ENCODE peak calls at places on chromosomes 5 and 9, in five cellular contexts. B is NCI-H2227 treated with DMSO at 0.1 percent for 48 hours, Q is chondrocyte, J is AG09319, D is iPS DF 19.7. E is an unnamed sample.

GRCh38 chr9:69583641-69584234 is 88.4 kb downstream of the APBA1 start:
- DNase-seq in D (no peak), J (no peak), B (no peak), Q (no peak), E (no peak)

GRCh38 chr9:129617167-129617566 is 3.7 kb downstream of the C9orf50 start:
- DNase-seq in B (no peak), Q (no peak), J (no peak), D (no peak), E (no peak)

GRCh38 chr5:42250-42649 is 49.7 kb upstream of the PLEKHG4B start:
- DNase-seq in Q (no peak), B (no peak), J (no peak), D (no peak), E (no peak)

GRCh38 chr5:138955013-138955660 is 80.0 kb upstream of the LRRTM2 start:
- DNase-seq in B (peak; percentile 53), Q (peak; percentile 61), J (no peak), D (no peak), E (peak; percentile 33)

GRCh38 chr5:95564450-95564849 is 9.5 kb downstream of the ARSK start:
- DNase-seq in Q (no peak), D (no peak), B (no peak), J (no peak), E (no peak)

GRCh38 chr5:67417839-67418238 is 221.2 kb upstream of the CD180 start:
- DNase-seq in B (no peak), D (no peak), Q (no peak), J (no peak), E (no peak)

GRCh38 chr9:123355761-123356520 is at the start of gene CRB2:
- DNase-seq in B (no peak), J (no peak), Q (no peak), D (peak; percentile 82), E (no peak)

GRCh38 chr5:115460476-115460875 is 84.1 kb downstream of the FEM1C start:
- DNase-seq in D (no peak), Q (no peak), J (peak; percentile 69), B (no peak), E (no peak)

GRCh38 chr9:76564300-76564699 is 105.3 kb downstream of the GCNT1 start:
- DNase-seq in J (no peak), B (no peak), Q (no peak), D (no peak), E (no peak)

GRCh38 chr5:78594946-78595921 is 53.3 kb downstream of the LHFPL2 start:
- DNase-seq in J (peak; percentile 91), B (no peak), Q (no peak), D (no peak), E (no peak)

GRCh38 chr5:17172801-17173200 is 44.6 kb upstream of the BASP1 start:
- DNase-seq in B (no peak), Q (no peak), J (no peak), D (no peak), E (no peak)

GRCh38 chr9:101791938-101792337 is 53.5 kb upstream of the GRIN3A start:
- DNase-seq in J (no peak), B (no peak), Q (no peak), D (peak; percentile 12), E (no peak)

GRCh38 chr5:103373576-103374472 is 115.3 kb downstream of the MACIR start:
- DNase-seq in B (no peak), Q (no peak), D (no peak), J (no peak), E (no peak)

GRCh38 chr5:44740655-44741054 is 68.1 kb upstream of the MRPS30 start:
- DNase-seq in B (no peak), Q (no peak), J (no peak), D (no peak), E (no peak)

GRCh38 chr5:13664377-13664776 is 280.1 kb downstream of the DNAH5 start:
- DNase-seq in B (no peak), Q (no peak), J (peak; percentile 66), D (no peak), E (no peak)

GRCh38 chr5:32098806-32099435 is 75.2 kb downstream of the GOLPH3 start:
- DNase-seq in D (no peak), B (no peak), Q (no peak), J (no peak), E (no peak)

GRCh38 chr5:120405291-120405864 is 58.7 kb upstream of the PRR16 start:
- DNase-seq in D (no peak), J (no peak), Q (no peak), B (no peak), E (no peak)

GRCh38 chr5:139852696-139853095 is 57.1 kb downstream of the PSD2 start:
- DNase-seq in D (no peak), Q (no peak), B (no peak), J (no peak), E (no peak)

GRCh38 chr5:1112596-1113331 is 901 bp upstream of the SLC12A7 start:
- DNase-seq in D (no peak), Q (no peak), B (no peak), J (no peak), E (no peak)

GRCh38 chr5:30325795-30326194 is 867.7 kb upstream of the CDH6 start:
- DNase-seq in B (no peak), D (no peak), J (no peak), Q (no peak), E (no peak)

GRCh38 chr9:95067888-95068287 is 249.6 kb downstream of the FANCC start:
- DNase-seq in J (no peak), D (no peak), B (no peak), Q (no peak), E (no peak)

GRCh38 chr9:94623253-94623652 is 16.1 kb downstream of the FBP1 start:
- DNase-seq in J (no peak), D (no peak), B (no peak), Q (no peak), E (no peak)

GRCh38 chr9:1707291-1707690 is 307.9 kb upstream of the SMARCA2 start:
- DNase-seq in Q (no peak), J (no peak), B (no peak), D (no peak), E (no peak)